ENCODE peak calls at places on chromosomes 11 and 22, in five cellular contexts. Q is heart left ventricle, C is Panc1, Z is iPS DF 6.9, M is body of pancreas. H is an unnamed sample.

GRCh38 chr11:2213890-2214526 is 42.4 kb upstream of the TH start:
- DNase-seq in Q (no peak), C (no peak), Z (no peak), M (no peak), H (no peak)

GRCh38 chr11:77139201-77139600 is 11.2 kb downstream of the MYO7A start:
- DNase-seq in Q (no peak), C (no peak), Z (no peak), M (no peak), H (no peak)

GRCh38 chr11:75339685-75340409 is 11.6 kb downstream of the ARRB1 start:
- DNase-seq in Q (peak), C (no peak), Z (no peak), M (no peak), H (peak)

GRCh38 chr11:115497303-115497702 is 6.9 kb downstream of the CADM1 start:
- DNase-seq in Q (no peak), C (no peak), Z (no peak), M (no peak), H (no peak)

GRCh38 chr11:94107363-94107762 is 21.3 kb upstream of the PANX1 start:
- DNase-seq in Q (no peak), C (no peak), Z (no peak), M (no peak), H (no peak)

GRCh38 chr11:115758011-115758410 is 253.8 kb upstream of the CADM1 start:
- DNase-seq in Q (no peak), C (no peak), Z (no peak), M (no peak), H (no peak)

GRCh38 chr11:112289588-112290461 is 29.2 kb upstream of the PLET1 start:
- DNase-seq in Q (peak), C (no peak), Z (no peak), M (peak), H (peak)

GRCh38 chr11:61069427-61069826 is 32.9 kb upstream of the CD5 start:
- DNase-seq in Q (no peak), C (no peak), Z (no peak), M (no peak), H (no peak)

GRCh38 chr22:39773976-39774539 is 119.5 kb downstream of the ENTHD1 start:
- DNase-seq in Q (no peak), C (no peak), Z (no peak), M (no peak), H (peak)

GRCh38 chr11:22703040-22703439 is 36.6 kb downstream of the GAS2 start:
- DNase-seq in Q (no peak), C (peak), Z (peak), M (peak), H (peak)

GRCh38 chr11:16280256-16280682 is 76.1 kb downstream of the SOX6 start:
- DNase-seq in Q (peak), C (no peak), Z (no peak), M (no peak), H (peak)

GRCh38 chr22:43168416-43169309 is 17.3 kb downstream of the TSPO start:
- DNase-seq in Q (peak), C (no peak), Z (no peak), M (no peak), H (peak)

GRCh38 chr22:50656122-50657070 is 16.2 kb upstream of the SHANK3 start:
- DNase-seq in Q (peak), C (no peak), Z (no peak), M (no peak), H (no peak)

GRCh38 chr11:126588630-126589491 is 233.4 kb downstream of the ST3GAL4 start:
- DNase-seq in Q (no peak), C (no peak), Z (no peak), M (no peak), H (no peak)

GRCh38 chr11:76574406-76574805 is 96.1 kb downstream of the LRRC32 start:
- DNase-seq in Q (no peak), C (no peak), Z (no peak), M (no peak), H (no peak)

GRCh38 chr11:70637949-70638598 is 239.7 kb downstream of the CTTN start:
- DNase-seq in Q (no peak), C (no peak), Z (no peak), M (no peak), H (no peak)

GRCh38 chr11:83044958-83045712 is 26.6 kb downstream of the RAB30 start:
- DNase-seq in Q (no peak), C (peak), Z (no peak), M (no peak), H (no peak)

GRCh38 chr11:117625237-117625636 is 171.8 kb downstream of the DSCAML1 start:
- DNase-seq in Q (no peak), C (no peak), Z (no peak), M (no peak), H (no peak)

GRCh38 chr22:33897621-33897910 is 22.7 kb downstream of the LARGE1 start:
- DNase-seq in Q (no peak), C (no peak), Z (no peak), M (no peak), H (no peak)

GRCh38 chr11:94151311-94151710 is 22.7 kb downstream of the PANX1 start:
- DNase-seq in Q (no peak), C (no peak), Z (no peak), M (no peak), H (no peak)

GRCh38 chr11:65298655-65299179 is 15.9 kb upstream of the CDC42EP2 start:
- DNase-seq in Q (peak), C (no peak), Z (no peak), M (no peak), H (peak)
- H3K4me3 ChIP-seq in Q (no peak), C (no peak), Z (no peak), M (no peak), H (no peak)

GRCh38 chr22:45324186-45324775 is 14.5 kb downstream of the FAM118A start:
- DNase-seq in Q (no peak), C (no peak), Z (no peak), M (no peak), H (no peak)

GRCh38 chr22:45320326-45320976 is 10.7 kb downstream of the FAM118A start:
- DNase-seq in Q (no peak), C (no peak), Z (no peak), M (no peak), H (no peak)

GRCh38 chr22:45321827-45322226 is 12.1 kb downstream of the FAM118A start:
- DNase-seq in Q (no peak), C (no peak), Z (no peak), M (no peak), H (no peak)

GRCh38 chr22:45323695-45324094 is 14.0 kb downstream of the FAM118A start:
- DNase-seq in Q (no peak), C (no peak), Z (no peak), M (no peak), H (no peak)

DNA sequence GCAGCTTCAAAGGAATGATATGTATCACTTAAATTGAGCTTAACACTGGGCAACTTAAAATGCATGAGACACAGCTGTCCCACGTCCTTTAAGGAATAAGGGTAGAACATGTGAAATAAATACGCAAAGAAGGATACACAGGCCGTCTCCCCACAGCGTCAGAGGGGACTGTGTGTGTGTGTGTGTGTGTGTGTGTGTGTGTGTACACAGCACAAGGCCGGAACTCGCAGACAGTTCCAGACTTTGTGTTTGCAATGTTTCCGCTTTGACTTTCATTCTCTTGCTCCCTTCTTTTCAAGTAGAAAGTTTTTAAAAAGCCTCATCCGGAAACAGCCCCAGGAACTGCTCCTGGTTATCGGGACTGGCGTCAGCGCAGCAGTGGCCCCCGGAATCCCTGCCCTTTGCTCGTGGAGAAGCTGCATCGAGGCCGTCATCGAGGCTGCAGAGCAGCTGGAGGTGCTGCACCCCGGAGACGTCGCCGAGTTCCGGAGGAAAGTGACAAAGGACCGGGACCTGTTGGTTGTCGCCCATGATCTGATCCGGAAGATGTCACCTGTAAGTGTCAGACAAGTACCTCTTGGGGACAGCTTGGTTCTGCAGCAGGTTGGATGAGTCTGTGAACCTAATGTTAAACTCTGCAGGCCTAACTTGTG is 13.3 kb downstream of the FAM118A start:
- DNase-seq in Q (no peak), C (no peak), Z (no peak), M (no peak), H (no peak)
- H3K4me3 ChIP-seq in Q (no peak), C (no peak), Z (no peak), M (no peak), H (no peak)

GRCh38 chr22:23896166-23896522 is 2.0 kb downstream of the MIF start:
- DNase-seq in Q (no peak), C (no peak), Z (no peak), M (no peak), H (no peak)
- H3K4me3 ChIP-seq in Q (no peak), C (peak), Z (no peak), M (no peak), H (no peak)

DNA sequence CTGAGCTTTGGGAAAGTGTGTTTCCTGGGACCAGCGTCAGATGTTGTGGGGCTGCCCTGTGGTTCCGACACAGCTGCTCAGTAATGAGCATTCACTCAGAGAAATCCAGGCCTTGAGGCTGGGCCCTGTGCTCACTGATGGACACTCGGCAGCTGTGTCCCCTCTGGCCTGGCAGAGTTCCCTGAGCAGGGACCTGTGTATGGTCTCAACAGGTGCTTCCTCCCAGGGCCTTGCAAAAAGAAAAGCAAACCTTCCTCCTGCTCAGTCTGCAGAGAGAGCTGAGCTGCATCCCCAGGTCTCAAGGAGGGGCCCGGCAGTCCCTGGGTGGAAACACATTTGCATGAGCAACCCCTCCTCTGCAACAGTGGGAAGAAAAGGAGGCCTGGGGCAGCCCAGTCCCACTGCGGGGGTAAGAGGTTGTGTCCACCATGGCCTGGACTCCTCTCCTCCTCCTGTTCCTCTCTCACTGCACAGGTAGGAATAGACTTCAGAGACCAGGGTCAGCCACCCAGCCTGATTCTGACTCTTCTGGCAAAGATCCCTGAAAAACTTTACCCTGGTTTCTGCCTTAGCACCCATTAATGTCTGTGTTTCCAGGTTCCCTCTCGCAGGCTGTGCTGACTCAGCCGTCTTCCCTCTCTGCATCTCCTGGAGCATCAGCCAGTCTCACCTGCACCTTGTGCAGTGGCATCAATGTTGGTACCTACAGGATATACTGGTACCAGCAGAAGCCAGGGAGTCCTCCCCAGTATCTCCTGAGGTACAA is 131.2 kb downstream of the VPREB1 start:
- DNase-seq in Q (no peak), C (no peak), Z (no peak), M (no peak), H (no peak)
- H3K4me3 ChIP-seq in Q (no peak), C (no peak), Z (no peak), M (no peak), H (no peak)

GRCh38 chr11:64339319-64339718 is 685 bp upstream of the CCDC88B start:
- DNase-seq in Q (no peak), C (no peak), Z (no peak), M (no peak), H (no peak)
- H3K4me3 ChIP-seq in Q (no peak), C (no peak), Z (no peak), M (no peak), H (no peak)